ENCODE peak calls at places on chromosome 20, in eight cellular contexts. A, W, N, C, U, M, F and I are unnamed samples.

GRCh38 chr20:57346477-57346876 is 4.6 kb upstream of the RAE1 start:
- DNase-seq in A (peak; percentile 81), W (peak; percentile 75), N (peak; percentile 76), C (no peak), U (peak; percentile 78), M (peak; percentile 66), F (no peak), I (peak; percentile 54)

GRCh38 chr20:48763183-48764030 is 64.4 kb downstream of the PREX1 start:
- DNase-seq in A (no peak), W (no peak), N (no peak), C (no peak), U (peak; percentile 47), M (no peak), F (no peak), I (no peak)

GRCh38 chr20:48621256-48622078 is 206.3 kb downstream of the PREX1 start:
- DNase-seq in A (peak; percentile 55), W (peak; percentile 61), N (peak; percentile 37), C (no peak), U (peak; percentile 20), M (no peak), F (no peak), I (no peak)

GRCh38 chr20:62647521-62648317 is 5.4 kb downstream of the SLCO4A1 start:
- DNase-seq in A (no peak), W (no peak), N (no peak), C (no peak), U (no peak), M (no peak), F (no peak), I (no peak)

GRCh38 chr20:22584922-22585785 is 782 bp upstream of the FOXA2 start:
- DNase-seq in A (no peak), W (peak; percentile 78), N (peak; percentile 57), C (no peak), U (no peak), M (no peak), F (no peak), I (no peak)

GRCh38 chr20:47557218-47557617 is 55.5 kb downstream of the NCOA3 start:
- DNase-seq in A (no peak), W (no peak), N (no peak), C (no peak), U (no peak), M (peak; percentile 46), F (no peak), I (no peak)

GRCh38 chr20:2330090-2330695 is 34.4 kb downstream of the TGM3 start:
- DNase-seq in A (no peak), W (no peak), N (no peak), C (no peak), U (no peak), M (no peak), F (peak; percentile 36), I (no peak)

GRCh38 chr20:1847780-1848179 is 47.4 kb upstream of the SIRPA start:
- DNase-seq in A (no peak), W (no peak), N (no peak), C (no peak), U (no peak), M (no peak), F (no peak), I (no peak)

GRCh38 chr20:21189761-21190523 is 64.1 kb downstream of the KIZ start:
- DNase-seq in A (no peak), W (no peak), N (no peak), C (no peak), U (no peak), M (peak; percentile 41), F (peak; percentile 51), I (no peak)

GRCh38 chr20:1309439-1309847 is 19.5 kb downstream of the SDCBP2 start:
- DNase-seq in A (no peak), W (no peak), N (no peak), C (no peak), U (no peak), M (no peak), F (no peak), I (no peak)

GRCh38 chr20:53009979-53010735 is 38.0 kb downstream of the TSHZ2 start:
- DNase-seq in A (no peak), W (no peak), N (no peak), C (no peak), U (no peak), M (no peak), F (no peak), I (no peak)

GRCh38 chr20:34877002-34877264 is 521 bp downstream of the ACSS2 start:
- DNase-seq in A (no peak), W (no peak), N (no peak), C (no peak), U (no peak), M (peak; percentile 27), F (no peak), I (no peak)